ENCODE peak calls at places on chromosomes 16 and 17, in seven cellular contexts. W is dorsolateral prefrontal cortex, H is lower lobe of right lung, I is uterus, B is type B pancreatic cell, Z is PC-3, L is AG10803. T is an unnamed sample.

GRCh38 chr16:29736764-29737163 is 9.0 kb downstream of the C16orf54 start:
- DNase-seq in L (no peak), Z (no peak), B (no peak), H (no peak), W (no peak), I (no peak), T (no peak)

GRCh38 chr17:75430159-75430748 is 24.8 kb upstream of the GRB2 start:
- DNase-seq in H (no peak), I (no peak), Z (peak; percentile 19), W (no peak), B (no peak), L (peak; percentile 82), T (no peak)

GRCh38 chr17:50834786-50835562 is 412 bp upstream of the WFIKKN2 start:
- DNase-seq in W (no peak), Z (no peak), L (no peak), B (no peak), I (no peak), H (no peak), T (no peak)

GRCh38 chr17:222172-222571 is 40.7 kb upstream of the DOC2B start:
- DNase-seq in L (no peak), W (peak; percentile 40), H (no peak), I (peak; percentile 34), B (no peak), Z (no peak), T (no peak)

GRCh38 chr17:73163043-73163442 is 1.8 kb upstream of the SSTR2 start:
- DNase-seq in H (no peak), W (no peak), Z (no peak), L (no peak), B (no peak), I (no peak), T (no peak)

GRCh38 chr17:74623693-74624093 is at the start of gene CD300E:
- DNase-seq in B (no peak), I (no peak), W (no peak), Z (no peak), H (no peak), L (no peak), T (peak; percentile 29)

GRCh38 chr16:3049921-3050481 is 3.6 kb downstream of the MMP25 start:
- DNase-seq in Z (no peak), I (no peak), W (no peak), H (no peak), B (no peak), L (no peak), T (no peak)

GRCh38 chr17:12729086-12729485 is 60.2 kb upstream of the ARHGAP44 start:
- DNase-seq in B (no peak), L (no peak), H (no peak), W (no peak), I (no peak), Z (no peak), T (peak; percentile 71)

GRCh38 chr16:84851192-84852127 is 31.7 kb downstream of the CRISPLD2 start:
- DNase-seq in I (no peak), W (no peak), Z (peak; percentile 98), B (no peak), H (no peak), L (peak; percentile 44), T (peak; percentile 93)

GRCh38 chr17:28597606-28598383 is 1.0 kb downstream of the SPAG5 start:
- DNase-seq in W (no peak), Z (peak; percentile 25), B (no peak), H (no peak), L (no peak), I (no peak), T (peak; percentile 5)

GRCh38 chr16:180101-180920 is at the start of gene HBQ1:
- DNase-seq in Z (no peak), B (peak; percentile 79), H (no peak), I (no peak), L (no peak), W (no peak), T (no peak)

GRCh38 chr17:83198366-83199341 is 119.2 kb downstream of the METRNL start:
- DNase-seq in I (no peak), H (peak; percentile 41), Z (no peak), L (no peak), B (no peak), W (no peak), T (no peak)

GRCh38 chr16:29925173-29925804 is 737 bp downstream of the KCTD13 start:
- DNase-seq in B (no peak), Z (no peak), L (no peak), W (no peak), H (no peak), I (no peak), T (peak; percentile 3)

GRCh38 chr16:89917773-89918452 is 749 bp upstream of the MC1R start:
- DNase-seq in L (peak; percentile 90), W (no peak), H (peak; percentile 87), I (peak; percentile 60), B (no peak), Z (peak; percentile 63), T (peak; percentile 85)

GRCh38 chr17:350706-351435 is 1.7 kb downstream of the RPH3AL start:
- DNase-seq in H (peak; percentile 82), B (peak; percentile 49), L (peak; percentile 79), W (no peak), Z (peak; percentile 77), I (peak; percentile 75), T (peak; percentile 85)

GRCh38 chr17:82121660-82122629 is 23.9 kb upstream of the FASN start:
- DNase-seq in I (no peak), B (no peak), H (no peak), W (no peak), L (no peak), Z (no peak), T (no peak)

GRCh38 chr16:9225527-9226316 is 134.3 kb downstream of the HAPSTR1 start:
- DNase-seq in W (no peak), B (no peak), Z (peak; percentile 6), H (no peak), I (no peak), L (peak; percentile 5), T (peak; percentile 46)

GRCh38 chr17:67276075-67276474 is 31.1 kb upstream of the HELZ start:
- DNase-seq in W (no peak), H (no peak), B (no peak), Z (peak; percentile 65), I (no peak), L (no peak), T (peak; percentile 23)

GRCh38 chr17:73772107-73772705 is 128.0 kb upstream of the SDK2 start:
- DNase-seq in B (no peak), L (no peak), I (no peak), H (no peak), W (no peak), Z (no peak), T (no peak)

GRCh38 chr16:3581392-3581791 is 4.2 kb upstream of the NLRC3 start:
- DNase-seq in B (no peak), W (no peak), H (no peak), Z (no peak), I (no peak), L (no peak), T (no peak)

GRCh38 chr17:47230864-47231263 is 21.7 kb downstream of the MYL4 start:
- DNase-seq in H (no peak), L (no peak), Z (no peak), W (no peak), I (no peak), B (no peak), T (no peak)

GRCh38 chr17:14196337-14196997 is 40.2 kb downstream of the CDRT15 start:
- DNase-seq in W (no peak), B (no peak), L (no peak), I (no peak), Z (no peak), H (no peak), T (no peak)
- TF ChIP-seq CTCF in W (no peak), B (peak; percentile 53), L (no peak), I (no peak), Z (peak; percentile 51), H (peak; percentile 31), T (no peak)

DNA sequence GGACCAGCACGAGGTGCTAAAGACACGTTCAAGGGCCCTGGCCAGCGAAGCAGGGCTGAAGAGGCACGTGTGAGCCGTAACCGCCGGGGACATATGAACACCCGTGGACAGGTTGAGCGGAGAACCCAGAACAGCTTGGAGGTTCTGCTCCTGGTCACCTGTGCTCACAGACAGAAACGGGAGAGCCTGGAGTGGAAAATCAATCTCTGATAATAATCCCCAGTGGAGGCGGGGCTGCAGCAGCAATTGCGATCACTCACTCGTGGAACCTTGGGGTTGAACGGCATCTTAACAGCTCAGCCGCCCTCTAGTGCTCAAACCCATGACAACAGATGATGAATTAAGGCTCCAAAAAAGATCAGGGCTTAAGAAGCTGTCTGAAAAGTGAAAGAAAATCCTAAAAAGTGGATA is 25.6 kb downstream of the WIPI1 start:
- DNase-seq in L (no peak), B (no peak), W (no peak), I (no peak), H (no peak), Z (peak; percentile 45), T (peak; percentile 20)
- TF ChIP-seq CTCF in L (peak; percentile 29), B (peak; percentile 64), W (no peak), I (peak; percentile 28), H (no peak), Z (peak; percentile 70), T (peak; percentile 9)

DNA sequence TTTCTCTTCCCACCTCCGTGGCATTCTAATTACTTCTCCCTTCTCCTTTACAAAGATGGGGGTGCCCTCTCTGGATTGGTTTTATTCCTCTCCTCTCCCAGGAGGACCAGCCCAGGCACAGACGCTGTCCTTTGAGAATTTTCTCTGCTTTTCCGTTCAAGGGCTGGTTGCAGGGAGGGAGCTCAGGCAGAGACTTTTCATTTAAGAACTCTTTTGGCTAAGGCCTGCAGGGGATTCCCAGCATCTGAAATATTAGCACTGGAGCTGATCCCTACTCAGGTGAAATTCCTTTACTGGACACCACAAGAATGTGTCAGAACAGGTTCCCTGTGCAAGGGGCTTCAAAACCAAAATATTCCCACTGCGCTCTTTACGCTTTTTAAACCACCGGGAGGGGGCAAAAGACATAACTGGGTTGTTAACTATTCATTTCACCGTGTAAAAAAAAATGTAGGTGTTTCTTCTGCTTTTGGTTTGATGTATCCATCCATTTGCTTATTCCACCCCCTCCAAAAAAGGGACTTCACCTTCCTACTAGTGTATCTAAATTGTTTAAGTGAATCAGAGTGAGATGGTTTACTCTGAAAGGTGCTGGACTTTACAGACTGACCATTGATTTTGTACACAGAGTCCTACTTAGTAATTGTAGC is 1.4 kb downstream of the NFAT5 start:
- DNase-seq in B (no peak), I (no peak), L (no peak), Z (peak; percentile 65), H (no peak), W (no peak), T (peak; percentile 65)
- TF ChIP-seq CTCF in B (peak; percentile 55), I (peak; percentile 19), L (peak; percentile 35), Z (no peak), H (no peak), W (no peak), T (no peak)

GRCh38 chr17:7633093-7633492 is 3.2 kb downstream of the SHBG start:
- DNase-seq in I (no peak), Z (no peak), B (no peak), W (no peak), L (no peak), H (no peak), T (no peak)

GRCh38 chr17:7636192-7636591 is 6.3 kb downstream of the SHBG start:
- DNase-seq in I (no peak), L (no peak), W (no peak), H (no peak), B (no peak), Z (no peak), T (no peak)

GRCh38 chr17:7631398-7632380 is 1.8 kb downstream of the SHBG start:
- DNase-seq in Z (no peak), H (no peak), L (no peak), W (no peak), B (no peak), I (no peak), T (no peak)

GRCh38 chr17:7632492-7632894 is 2.6 kb downstream of the SHBG start:
- DNase-seq in L (peak; percentile 61), W (no peak), I (no peak), Z (peak; percentile 58), B (no peak), H (peak; percentile 48), T (peak; percentile 69)

GRCh38 chr17:7634384-7634783 is 4.4 kb downstream of the SHBG start:
- DNase-seq in Z (peak; percentile 38), L (no peak), B (no peak), H (no peak), I (peak; percentile 44), W (no peak), T (peak; percentile 55)
- TF ChIP-seq CTCF in Z (peak; percentile 54), L (peak; percentile 54), B (peak; percentile 75), H (peak; percentile 21), I (peak; percentile 59), W (peak; percentile 51), T (peak; percentile 51)